ENCODE peak calls at places on chromosomes 1 and 21, in eight cellular contexts. F is naive thymus-derived CD4-positive, alpha-beta T cell; E is dorsolateral prefrontal cortex; S is epithelial cell of esophagus; P is NCI-H2029 treated with DMSO at 0.1 percent for 48 hours; W is activated gamma-delta T cell treated with Interleukin-2 at 50 U/mL for 16 hours; I is RWPE1; N is GM23248. O is an unnamed sample.

GRCh38 chr1:50665413-50665812 is 242.2 kb upstream of the DMRTA2 start:
- DNase-seq in F (no peak), E (no peak), S (no peak), P (no peak), W (no peak), I (no peak), N (no peak), O (no peak)

GRCh38 chr1:93904228-93904627 is 5.0 kb downstream of the GCLM start:
- DNase-seq in F (no peak), E (no peak), S (no peak), P (no peak), W (no peak), I (no peak), N (peak), O (no peak)

GRCh38 chr1:14778882-14779594 is 180.6 kb downstream of the KAZN start:
- DNase-seq in F (no peak), E (no peak), S (peak), P (no peak), W (peak), I (no peak), N (peak), O (peak)

GRCh38 chr1:9714257-9714718 is 62.8 kb downstream of the PIK3CD start:
- DNase-seq in F (no peak), E (no peak), S (no peak), P (no peak), W (peak), I (peak), N (no peak), O (no peak)

GRCh38 chr1:234164098-234164709 is 209.1 kb upstream of the COA6 start:
- DNase-seq in F (no peak), E (no peak), S (no peak), P (no peak), W (no peak), I (no peak), N (no peak), O (no peak)

GRCh38 chr21:19022978-19023377 is 619.4 kb upstream of the TMPRSS15 start:
- DNase-seq in F (no peak), E (no peak), S (no peak), P (no peak), W (no peak), I (no peak), N (no peak), O (no peak)

GRCh38 chr1:29379438-29380073 is 143.2 kb downstream of the PTPRU start:
- DNase-seq in F (no peak), E (no peak), S (peak), P (no peak), W (no peak), I (no peak), N (peak), O (peak)

GRCh38 chr1:232131715-232132391 is 498.1 kb downstream of the SIPA1L2 start:
- DNase-seq in F (no peak), E (no peak), S (no peak), P (no peak), W (no peak), I (no peak), N (no peak), O (no peak)

GRCh38 chr1:85570446-85571180 is 9.9 kb upstream of the CCN1 start:
- DNase-seq in F (no peak), E (no peak), S (no peak), P (no peak), W (no peak), I (no peak), N (no peak), O (no peak)

GRCh38 chr1:3557366-3557765 is 53.9 kb downstream of the MEGF6 start:
- DNase-seq in F (no peak), E (no peak), S (no peak), P (no peak), W (no peak), I (no peak), N (no peak), O (no peak)

GRCh38 chr1:205916541-205916940 is 26.7 kb downstream of the SLC26A9 start:
- DNase-seq in F (no peak), E (no peak), S (peak), P (no peak), W (no peak), I (no peak), N (peak), O (peak)

GRCh38 chr1:246798606-246799496 is 74.6 kb downstream of the SCCPDH start:
- DNase-seq in F (no peak), E (no peak), S (no peak), P (no peak), W (no peak), I (no peak), N (no peak), O (no peak)

GRCh38 chr1:57843760-57844159 is 419.9 kb upstream of the DAB1 start:
- DNase-seq in F (no peak), E (no peak), S (peak), P (no peak), W (no peak), I (peak), N (peak), O (peak)

GRCh38 chr1:90715334-90715733 is 1.8 kb downstream of the BARHL2 start:
- DNase-seq in F (no peak), E (no peak), S (no peak), P (no peak), W (no peak), I (no peak), N (no peak), O (no peak)

GRCh38 chr1:112058815-112059450 is 69.5 kb upstream of the KCND3 start:
- DNase-seq in F (no peak), E (no peak), S (peak), P (no peak), W (no peak), I (peak), N (no peak), O (no peak)

GRCh38 chr1:157156058-157156541 is 17.9 kb upstream of the ETV3 start:
- DNase-seq in F (peak), E (peak), S (peak), P (peak), W (peak), I (peak), N (peak), O (peak)

GRCh38 chr1:153957744-153958110 is 685 bp downstream of the CRTC2 start:
- DNase-seq in F (peak), E (no peak), S (no peak), P (no peak), W (peak), I (no peak), N (no peak), O (no peak)

GRCh38 chr1:172708452-172708851 is 49.5 kb downstream of the FASLG start:
- DNase-seq in F (no peak), E (no peak), S (no peak), P (no peak), W (no peak), I (no peak), N (no peak), O (no peak)

GRCh38 chr1:231818342-231818741 is 191.8 kb downstream of the DISC1 start:
- DNase-seq in F (no peak), E (no peak), S (no peak), P (no peak), W (no peak), I (no peak), N (peak), O (no peak)

GRCh38 chr1:9822897-9823692 is 670 bp downstream of the CLSTN1 start:
- DNase-seq in F (no peak), E (peak), S (no peak), P (peak), W (peak), I (peak), N (peak), O (peak)

GRCh38 chr1:111803951-111804350 is 48.2 kb downstream of the DDX20 start:
- DNase-seq in F (no peak), E (no peak), S (no peak), P (no peak), W (no peak), I (no peak), N (no peak), O (no peak)

GRCh38 chr1:11027316-11027715 is 14.9 kb downstream of the TARDBP start:
- DNase-seq in F (no peak), E (no peak), S (no peak), P (no peak), W (no peak), I (no peak), N (no peak), O (no peak)

GRCh38 chr1:156497743-156498446 is 2.7 kb downstream of the MEF2D start:
- DNase-seq in F (no peak), E (no peak), S (no peak), P (no peak), W (no peak), I (no peak), N (peak), O (no peak)

GRCh38 chr1:116997666-116998065 is 3.9 kb upstream of the CD101 start:
- DNase-seq in F (no peak), E (no peak), S (no peak), P (no peak), W (no peak), I (no peak), N (peak), O (peak)

GRCh38 chr1:154851392-154852177 is 18.5 kb downstream of the KCNN3 start:
- DNase-seq in F (no peak), E (no peak), S (no peak), P (no peak), W (no peak), I (no peak), N (no peak), O (no peak)

GRCh38 chr1:218281285-218281684 is 3.8 kb upstream of the RRP15 start:
- DNase-seq in F (no peak), E (no peak), S (no peak), P (no peak), W (no peak), I (no peak), N (peak), O (peak)

GRCh38 chr1:94883688-94884087 is 43.2 kb downstream of the CNN3 start:
- DNase-seq in F (peak), E (no peak), S (no peak), P (peak), W (no peak), I (no peak), N (peak), O (peak)

GRCh38 chr1:62076286-62076685 is 118.4 kb upstream of the L1TD1 start:
- DNase-seq in F (no peak), E (no peak), S (peak), P (no peak), W (no peak), I (peak), N (peak), O (peak)

GRCh38 chr1:40257313-40257687 is 736 bp upstream of the ZMPSTE24 start:
- DNase-seq in F (no peak), E (peak), S (no peak), P (peak), W (peak), I (no peak), N (peak), O (no peak)

O was measured in RPMI7951.